ENCODE peak calls at places on chromosomes 7 and 10, in five cellular contexts. One of them, this sample, is unnamed.

GRCh38 chr10:109726473-109726872 is 196.8 kb downstream of the XPNPEP1 start:
- DNase-seq in A549: no peak
- DNase-seq in stimulated activated CD4-positive, alpha-beta T cell treated with anti-CD3 and anti-CD28 coated beads, TNF-alpha, amount 100 ng/mL, for 48 hours: no peak
- DNase-seq in endodermal cell: no peak
- DNase-seq in neural crest cell: no peak
- DNase-seq in this sample: no peak

GRCh38 chr10:62502995-62503613 is 128.9 kb downstream of the ZNF365 start:
- DNase-seq in A549: no peak
- DNase-seq in stimulated activated CD4-positive, alpha-beta T cell treated with anti-CD3 and anti-CD28 coated beads, TNF-alpha, amount 100 ng/mL, for 48 hours: no peak
- DNase-seq in endodermal cell: no peak
- DNase-seq in neural crest cell: no peak
- DNase-seq in this sample: no peak

GRCh38 chr7:29285451-29285807 is 90.9 kb downstream of the CHN2 start:
- DNase-seq in A549: peak
- DNase-seq in stimulated activated CD4-positive, alpha-beta T cell treated with anti-CD3 and anti-CD28 coated beads, TNF-alpha, amount 100 ng/mL, for 48 hours: no peak
- DNase-seq in endodermal cell: no peak
- DNase-seq in neural crest cell: no peak
- DNase-seq in this sample: no peak

GRCh38 chr7:25894002-25894901 is 257.7 kb upstream of the NFE2L3 start:
- DNase-seq in A549: no peak
- DNase-seq in stimulated activated CD4-positive, alpha-beta T cell treated with anti-CD3 and anti-CD28 coated beads, TNF-alpha, amount 100 ng/mL, for 48 hours: no peak
- DNase-seq in endodermal cell: peak
- DNase-seq in neural crest cell: no peak
- DNase-seq in this sample: no peak

GRCh38 chr10:8418631-8419030 is 364.1 kb downstream of the GATA3 start:
- DNase-seq in A549: no peak
- DNase-seq in stimulated activated CD4-positive, alpha-beta T cell treated with anti-CD3 and anti-CD28 coated beads, TNF-alpha, amount 100 ng/mL, for 48 hours: no peak
- DNase-seq in endodermal cell: no peak
- DNase-seq in neural crest cell: no peak
- DNase-seq in this sample: no peak

GRCh38 chr10:82072124-82072523 is 197.1 kb downstream of the NRG3 start:
- DNase-seq in A549: no peak
- DNase-seq in stimulated activated CD4-positive, alpha-beta T cell treated with anti-CD3 and anti-CD28 coated beads, TNF-alpha, amount 100 ng/mL, for 48 hours: no peak
- DNase-seq in endodermal cell: no peak
- DNase-seq in neural crest cell: no peak
- DNase-seq in this sample: no peak

GRCh38 chr10:109978481-109978880 is 29.3 kb upstream of the ADD3 start:
- DNase-seq in A549: no peak
- DNase-seq in stimulated activated CD4-positive, alpha-beta T cell treated with anti-CD3 and anti-CD28 coated beads, TNF-alpha, amount 100 ng/mL, for 48 hours: peak
- DNase-seq in endodermal cell: peak
- DNase-seq in neural crest cell: peak
- DNase-seq in this sample: peak

GRCh38 chr10:131221632-131222277 is 89.8 kb downstream of the TCERG1L start:
- DNase-seq in A549: no peak
- DNase-seq in stimulated activated CD4-positive, alpha-beta T cell treated with anti-CD3 and anti-CD28 coated beads, TNF-alpha, amount 100 ng/mL, for 48 hours: no peak
- DNase-seq in endodermal cell: no peak
- DNase-seq in neural crest cell: no peak
- DNase-seq in this sample: no peak

GRCh38 chr7:112869111-112869774 is 79.0 kb upstream of the TMEM168 start:
- DNase-seq in A549: peak
- DNase-seq in stimulated activated CD4-positive, alpha-beta T cell treated with anti-CD3 and anti-CD28 coated beads, TNF-alpha, amount 100 ng/mL, for 48 hours: peak
- DNase-seq in endodermal cell: peak
- DNase-seq in neural crest cell: peak
- DNase-seq in this sample: no peak

This sample was measured in lower leg skin.